ENCODE peak calls at places on chromosome 15, in five cellular contexts. M, T, V, A and E are unnamed samples.

GRCh38 chr15:72230197-72231065 is 559 bp downstream of the PKM start:
- DNase-seq in M (peak; percentile 36), T (peak; percentile 90), V (peak; percentile 76), A (peak; percentile 83), E (peak; percentile 72)

GRCh38 chr15:43274136-43274535 is 7.4 kb upstream of the TGM5 start:
- DNase-seq in M (peak; percentile 12), T (no peak), V (no peak), A (peak; percentile 66), E (no peak)

GRCh38 chr15:90451215-90451850 is 63.3 kb downstream of the IQGAP1 start:
- DNase-seq in M (peak; percentile 33), T (no peak), V (no peak), A (peak; percentile 61), E (no peak)

GRCh38 chr15:60389261-60390077 is 8.3 kb downstream of the ANXA2 start:
- DNase-seq in M (no peak), T (no peak), V (no peak), A (no peak), E (no peak)

GRCh38 chr15:58521293-58521991 is 89.7 kb downstream of the LIPC start:
- DNase-seq in M (no peak), T (peak; percentile 22), V (no peak), A (peak; percentile 99), E (no peak)

GRCh38 chr15:88613074-88613944 is 7.8 kb upstream of the AEN start:
- DNase-seq in M (no peak), T (no peak), V (no peak), A (no peak), E (no peak)

GRCh38 chr15:47993051-47993450 is 127.7 kb upstream of the SLC24A5 start:
- DNase-seq in M (no peak), T (no peak), V (no peak), A (no peak), E (no peak)

GRCh38 chr15:74209997-74210573 is 7.5 kb upstream of the STRA6 start:
- DNase-seq in M (no peak), T (no peak), V (no peak), A (peak; percentile 66), E (no peak)

GRCh38 chr15:75884041-75884440 is 19.6 kb upstream of the FBXO22 start:
- DNase-seq in M (no peak), T (no peak), V (no peak), A (no peak), E (no peak)

GRCh38 chr15:90633361-90633760 is 83.8 kb upstream of the BLM start:
- DNase-seq in M (no peak), T (no peak), V (no peak), A (no peak), E (no peak)

GRCh38 chr15:55256281-55257013 is 33.2 kb downstream of the RAB27A start:
- DNase-seq in M (no peak), T (no peak), V (no peak), A (peak; percentile 41), E (no peak)

GRCh38 chr15:75063338-75063737 is 39.9 kb downstream of the PPCDC start:
- DNase-seq in M (no peak), T (no peak), V (no peak), A (no peak), E (no peak)

GRCh38 chr15:41893422-41894250 is at the start of gene SPTBN5:
- DNase-seq in M (no peak), T (no peak), V (no peak), A (no peak), E (no peak)

GRCh38 chr15:78104119-78104479 is 11.7 kb downstream of the SH2D7 start:
- DNase-seq in M (no peak), T (no peak), V (no peak), A (no peak), E (no peak)

GRCh38 chr15:33074942-33075341 is 119.6 kb downstream of the FMN1 start:
- DNase-seq in M (peak; percentile 9), T (no peak), V (no peak), A (peak; percentile 62), E (no peak)

GRCh38 chr15:92268900-92269299 is 124.8 kb upstream of the ST8SIA2 start:
- DNase-seq in M (peak; percentile 18), T (no peak), V (no peak), A (no peak), E (no peak)

GRCh38 chr15:43469867-43470266 is 23.1 kb downstream of the TP53BP1 start:
- DNase-seq in M (no peak), T (no peak), V (no peak), A (peak; percentile 42), E (no peak)

GRCh38 chr15:42692536-42692935 is 44.4 kb downstream of the CDAN1 start:
- DNase-seq in M (no peak), T (no peak), V (no peak), A (no peak), E (no peak)

GRCh38 chr15:89457086-89457485 is 39.3 kb downstream of the RHCG start:
- DNase-seq in M (no peak), T (no peak), V (no peak), A (no peak), E (no peak)

GRCh38 chr15:38562278-38562677 is 2.3 kb downstream of the RASGRP1 start:
- DNase-seq in M (no peak), T (no peak), V (no peak), A (no peak), E (no peak)

GRCh38 chr15:52427804-52428203 is 100.9 kb downstream of the MYO5A start:
- DNase-seq in M (no peak), T (no peak), V (no peak), A (peak; percentile 54), E (no peak)

GRCh38 chr15:38843736-38844590 is 279.3 kb upstream of the RASGRP1 start:
- DNase-seq in M (no peak), T (no peak), V (no peak), A (peak; percentile 17), E (no peak)

GRCh38 chr15:51016615-51017014 is 78.1 kb downstream of the TNFAIP8L3 start:
- DNase-seq in M (no peak), T (no peak), V (no peak), A (no peak), E (no peak)

GRCh38 chr15:75307778-75308390 is 25.2 kb downstream of the GOLGA6D start:
- DNase-seq in M (no peak), T (peak; percentile 74), V (no peak), A (peak; percentile 69), E (no peak)

GRCh38 chr15:97401970-97402369 is 558.5 kb upstream of the ARRDC4 start:
- DNase-seq in M (no peak), T (no peak), V (no peak), A (no peak), E (no peak)

GRCh38 chr15:94238539-94239118 is 7.3 kb downstream of the MCTP2 start:
- DNase-seq in M (no peak), T (no peak), V (no peak), A (no peak), E (no peak)

GRCh38 chr15:90449206-90449735 is 61.2 kb downstream of the IQGAP1 start:
- DNase-seq in M (no peak), T (no peak), V (no peak), A (no peak), E (no peak)

GRCh38 chr15:63107895-63108546 is 13.6 kb upstream of the LACTB start:
- DNase-seq in M (no peak), T (no peak), V (no peak), A (peak; percentile 17), E (no peak)

GRCh38 chr15:48176957-48177356 is 1.1 kb downstream of the MYEF2 start:
- DNase-seq in M (no peak), T (no peak), V (no peak), A (no peak), E (no peak)